ENCODE peak calls at places on chromosomes 3 and 15, in five cellular contexts. One of them, this sample, is unnamed.

GRCh38 chr3:27360113-27361078 is 8.8 kb downstream of the NEK10 start:
- DNase-seq in epithelial cell of proximal tubule: peak
- DNase-seq in foreskin fibroblast: peak
- DNase-seq in left cardiac atrium: no peak
- DNase-seq in ACHN: no peak
- DNase-seq in this sample: no peak

GRCh38 chr3:187066228-187066995 is 72.9 kb downstream of the RPL39L start:
- DNase-seq in epithelial cell of proximal tubule: no peak
- DNase-seq in foreskin fibroblast: peak
- DNase-seq in left cardiac atrium: no peak
- DNase-seq in ACHN: peak
- DNase-seq in this sample: no peak

GRCh38 chr3:144039661-144040060 is 68.0 kb downstream of the DIPK2A start:
- DNase-seq in epithelial cell of proximal tubule: no peak
- DNase-seq in foreskin fibroblast: peak
- DNase-seq in left cardiac atrium: no peak
- DNase-seq in ACHN: no peak
- DNase-seq in this sample: no peak

GRCh38 chr3:171187706-171188290 is 161.3 kb upstream of the SLC2A2 start:
- DNase-seq in epithelial cell of proximal tubule: no peak
- DNase-seq in foreskin fibroblast: peak
- DNase-seq in left cardiac atrium: no peak
- DNase-seq in ACHN: peak
- DNase-seq in this sample: no peak

GRCh38 chr3:51682079-51682478 is 11.0 kb downstream of the TEX264 start:
- DNase-seq in epithelial cell of proximal tubule: peak
- DNase-seq in foreskin fibroblast: peak
- DNase-seq in left cardiac atrium: peak
- DNase-seq in ACHN: peak
- DNase-seq in this sample: peak

GRCh38 chr3:43870110-43870509 is 179.4 kb downstream of the ABHD5 start:
- DNase-seq in epithelial cell of proximal tubule: peak
- DNase-seq in foreskin fibroblast: peak
- DNase-seq in left cardiac atrium: no peak
- DNase-seq in ACHN: peak
- DNase-seq in this sample: no peak

GRCh38 chr15:76366714-76367113 is 30.1 kb downstream of the ISL2 start:
- DNase-seq in epithelial cell of proximal tubule: no peak
- DNase-seq in foreskin fibroblast: no peak
- DNase-seq in left cardiac atrium: no peak
- DNase-seq in ACHN: no peak
- DNase-seq in this sample: no peak

GRCh38 chr3:49779378-49780079 is 6.8 kb downstream of the IP6K1 start:
- DNase-seq in epithelial cell of proximal tubule: no peak
- DNase-seq in foreskin fibroblast: no peak
- DNase-seq in left cardiac atrium: no peak
- DNase-seq in ACHN: no peak
- DNase-seq in this sample: no peak

GRCh38 chr15:40320931-40321371 is 2.5 kb upstream of the INAFM2 start:
- DNase-seq in epithelial cell of proximal tubule: no peak
- DNase-seq in foreskin fibroblast: peak
- DNase-seq in left cardiac atrium: no peak
- DNase-seq in ACHN: peak
- DNase-seq in this sample: no peak

GRCh38 chr15:79815468-79815867 is 81.3 kb downstream of the MTHFS start:
- DNase-seq in epithelial cell of proximal tubule: no peak
- DNase-seq in foreskin fibroblast: no peak
- DNase-seq in left cardiac atrium: no peak
- DNase-seq in ACHN: no peak
- DNase-seq in this sample: no peak

GRCh38 chr3:101950985-101951733 is 101.8 kb downstream of the NFKBIZ start:
- DNase-seq in epithelial cell of proximal tubule: no peak
- DNase-seq in foreskin fibroblast: peak
- DNase-seq in left cardiac atrium: no peak
- DNase-seq in ACHN: peak
- DNase-seq in this sample: no peak

GRCh38 chr15:67021455-67021854 is 43.9 kb upstream of the SMAD3 start:
- DNase-seq in epithelial cell of proximal tubule: no peak
- DNase-seq in foreskin fibroblast: no peak
- DNase-seq in left cardiac atrium: no peak
- DNase-seq in ACHN: no peak
- DNase-seq in this sample: no peak

GRCh38 chr3:126956361-126956760 is 26.6 kb upstream of the PLXNA1 start:
- DNase-seq in epithelial cell of proximal tubule: no peak
- DNase-seq in foreskin fibroblast: no peak
- DNase-seq in left cardiac atrium: peak
- DNase-seq in ACHN: no peak
- DNase-seq in this sample: no peak

GRCh38 chr15:48415036-48415886 is 84.0 kb downstream of the DUT start:
- DNase-seq in epithelial cell of proximal tubule: no peak
- DNase-seq in foreskin fibroblast: peak
- DNase-seq in left cardiac atrium: no peak
- DNase-seq in ACHN: no peak
- DNase-seq in this sample: no peak

GRCh38 chr3:15952543-15953175 is 154.9 kb upstream of the ANKRD28 start:
- DNase-seq in epithelial cell of proximal tubule: no peak
- DNase-seq in foreskin fibroblast: peak
- DNase-seq in left cardiac atrium: no peak
- DNase-seq in ACHN: no peak
- DNase-seq in this sample: no peak

GRCh38 chr3:175818811-175819464 is 959.8 kb downstream of the NAALADL2 start:
- DNase-seq in epithelial cell of proximal tubule: no peak
- DNase-seq in foreskin fibroblast: no peak
- DNase-seq in left cardiac atrium: no peak
- DNase-seq in ACHN: no peak
- DNase-seq in this sample: no peak

GRCh38 chr15:60392601-60392985 is 5.2 kb downstream of the ANXA2 start:
- DNase-seq in epithelial cell of proximal tubule: no peak
- DNase-seq in foreskin fibroblast: peak
- DNase-seq in left cardiac atrium: no peak
- DNase-seq in ACHN: peak
- DNase-seq in this sample: no peak

GRCh38 chr3:187802928-187803259 is 57.6 kb upstream of the BCL6 start:
- DNase-seq in epithelial cell of proximal tubule: no peak
- DNase-seq in foreskin fibroblast: no peak
- DNase-seq in left cardiac atrium: no peak
- DNase-seq in ACHN: no peak
- DNase-seq in this sample: no peak

GRCh38 chr15:52227456-52227855 is 36.3 kb upstream of the GNB5 start:
- DNase-seq in epithelial cell of proximal tubule: peak
- DNase-seq in foreskin fibroblast: peak
- DNase-seq in left cardiac atrium: peak
- DNase-seq in ACHN: peak
- DNase-seq in this sample: peak

GRCh38 chr3:4674216-4674615 is 181.1 kb downstream of the ITPR1 start:
- DNase-seq in epithelial cell of proximal tubule: no peak
- DNase-seq in foreskin fibroblast: peak
- DNase-seq in left cardiac atrium: no peak
- DNase-seq in ACHN: no peak
- DNase-seq in this sample: peak

GRCh38 chr15:94119215-94119815 is 112.0 kb upstream of the MCTP2 start:
- DNase-seq in epithelial cell of proximal tubule: no peak
- DNase-seq in foreskin fibroblast: peak
- DNase-seq in left cardiac atrium: peak
- DNase-seq in ACHN: no peak
- DNase-seq in this sample: no peak

GRCh38 chr3:169764164-169764452 is 752 bp downstream of the TERC start:
- DNase-seq in epithelial cell of proximal tubule: no peak
- DNase-seq in foreskin fibroblast: peak
- DNase-seq in left cardiac atrium: no peak
- DNase-seq in ACHN: peak
- DNase-seq in this sample: no peak

GRCh38 chr15:63121382-63122001 is at the start of gene LACTB:
- DNase-seq in epithelial cell of proximal tubule: no peak
- DNase-seq in foreskin fibroblast: peak
- DNase-seq in left cardiac atrium: peak
- DNase-seq in ACHN: peak
- DNase-seq in this sample: no peak

GRCh38 chr3:112376996-112377395 is 44.0 kb downstream of the CD200 start:
- DNase-seq in epithelial cell of proximal tubule: no peak
- DNase-seq in foreskin fibroblast: peak
- DNase-seq in left cardiac atrium: no peak
- DNase-seq in ACHN: no peak
- DNase-seq in this sample: no peak

GRCh38 chr3:116757310-116757709 is 47.7 kb downstream of the TUSC7 start:
- DNase-seq in epithelial cell of proximal tubule: no peak
- DNase-seq in foreskin fibroblast: no peak
- DNase-seq in left cardiac atrium: no peak
- DNase-seq in ACHN: no peak
- DNase-seq in this sample: no peak

GRCh38 chr15:59550520-59550919 is 61.1 kb upstream of the GCNT3 start:
- DNase-seq in epithelial cell of proximal tubule: no peak
- DNase-seq in foreskin fibroblast: no peak
- DNase-seq in left cardiac atrium: no peak
- DNase-seq in ACHN: no peak
- DNase-seq in this sample: no peak

GRCh38 chr3:15405448-15406050 is 21.8 kb downstream of the METTL6 start:
- DNase-seq in epithelial cell of proximal tubule: no peak
- DNase-seq in foreskin fibroblast: peak
- DNase-seq in left cardiac atrium: no peak
- DNase-seq in ACHN: peak
- DNase-seq in this sample: no peak

GRCh38 chr3:11692251-11692813 is 48.6 kb upstream of the VGLL4 start:
- DNase-seq in epithelial cell of proximal tubule: no peak
- DNase-seq in foreskin fibroblast: no peak
- DNase-seq in left cardiac atrium: no peak
- DNase-seq in ACHN: no peak
- DNase-seq in this sample: no peak

GRCh38 chr15:51735211-51735610 is 2.2 kb downstream of the LYSMD2 start:
- DNase-seq in epithelial cell of proximal tubule: no peak
- DNase-seq in foreskin fibroblast: peak
- DNase-seq in left cardiac atrium: no peak
- DNase-seq in ACHN: no peak
- DNase-seq in this sample: no peak

GRCh38 chr3:81998139-81998755 is 236.8 kb upstream of the GBE1 start:
- DNase-seq in epithelial cell of proximal tubule: no peak
- DNase-seq in foreskin fibroblast: peak
- DNase-seq in left cardiac atrium: no peak
- DNase-seq in ACHN: no peak
- DNase-seq in this sample: no peak

This sample was measured in BJ.